ENCODE peak calls at places on chromosome 1, in nine cellular contexts. One of them, this sample, is unnamed.

GRCh38 chr1:11354893-11355593 is 82.0 kb downstream of the UBIAD1 start:
- DNase-seq in ovary: no peak
- DNase-seq in sigmoid colon: no peak
- DNase-seq in transverse colon: no peak
- DNase-seq in A549: no peak
- DNase-seq in tibial nerve: no peak
- DNase-seq in suprapubic skin: no peak
- DNase-seq in HepG2: no peak
- DNase-seq in stomach: no peak
- DNase-seq in this sample: no peak

GRCh38 chr1:109759513-109760334 is 4.0 kb downstream of the EPS8L3 start:
- DNase-seq in ovary: peak
- DNase-seq in sigmoid colon: peak
- DNase-seq in transverse colon: peak
- DNase-seq in A549: no peak
- DNase-seq in tibial nerve: no peak
- DNase-seq in suprapubic skin: peak
- DNase-seq in HepG2: no peak
- DNase-seq in stomach: peak
- DNase-seq in this sample: no peak

GRCh38 chr1:2786329-2787162 is 14.9 kb downstream of the TTC34 start:
- DNase-seq in ovary: no peak
- DNase-seq in sigmoid colon: peak
- DNase-seq in transverse colon: peak
- DNase-seq in A549: peak
- DNase-seq in tibial nerve: peak
- DNase-seq in suprapubic skin: peak
- DNase-seq in HepG2: no peak
- DNase-seq in stomach: peak
- DNase-seq in this sample: no peak

GRCh38 chr1:114286179-114286578 is 132.5 kb upstream of the SYT6 start:
- DNase-seq in ovary: no peak
- DNase-seq in sigmoid colon: no peak
- DNase-seq in transverse colon: no peak
- DNase-seq in A549: no peak
- DNase-seq in tibial nerve: no peak
- DNase-seq in suprapubic skin: no peak
- DNase-seq in HepG2: no peak
- DNase-seq in stomach: no peak
- DNase-seq in this sample: peak

GRCh38 chr1:8903908-8904650 is 25.6 kb upstream of the ENO1 start:
- DNase-seq in ovary: no peak
- DNase-seq in sigmoid colon: peak
- DNase-seq in transverse colon: peak
- DNase-seq in A549: peak
- DNase-seq in tibial nerve: peak
- DNase-seq in suprapubic skin: peak
- DNase-seq in HepG2: peak
- DNase-seq in stomach: peak
- DNase-seq in this sample: no peak

GRCh38 chr1:10170362-10170665 is 40.1 kb upstream of the KIF1B start:
- DNase-seq in ovary: no peak
- DNase-seq in sigmoid colon: no peak
- DNase-seq in transverse colon: no peak
- DNase-seq in A549: no peak
- DNase-seq in tibial nerve: no peak
- DNase-seq in suprapubic skin: no peak
- DNase-seq in HepG2: no peak
- DNase-seq in stomach: no peak
- DNase-seq in this sample: no peak

GRCh38 chr1:204225841-204226745 is 12.3 kb upstream of the GOLT1A start:
- DNase-seq in ovary: no peak
- DNase-seq in sigmoid colon: no peak
- DNase-seq in transverse colon: peak
- DNase-seq in A549: no peak
- DNase-seq in tibial nerve: no peak
- DNase-seq in suprapubic skin: peak
- DNase-seq in HepG2: peak
- DNase-seq in stomach: peak
- DNase-seq in this sample: no peak

GRCh38 chr1:165539306-165539705 is 4.5 kb upstream of the LRRC52 start:
- DNase-seq in ovary: no peak
- DNase-seq in sigmoid colon: no peak
- DNase-seq in transverse colon: no peak
- DNase-seq in A549: peak
- DNase-seq in tibial nerve: no peak
- DNase-seq in suprapubic skin: no peak
- DNase-seq in HepG2: peak
- DNase-seq in stomach: no peak
- DNase-seq in this sample: peak

GRCh38 chr1:19529570-19530145 is 44.3 kb upstream of the CAPZB start:
- DNase-seq in ovary: no peak
- DNase-seq in sigmoid colon: no peak
- DNase-seq in transverse colon: no peak
- DNase-seq in A549: no peak
- DNase-seq in tibial nerve: no peak
- DNase-seq in suprapubic skin: no peak
- DNase-seq in HepG2: no peak
- DNase-seq in stomach: no peak
- DNase-seq in this sample: no peak

GRCh38 chr1:19532519-19532918 is 47.2 kb upstream of the CAPZB start:
- DNase-seq in ovary: no peak
- DNase-seq in sigmoid colon: peak
- DNase-seq in transverse colon: no peak
- DNase-seq in A549: no peak
- DNase-seq in tibial nerve: no peak
- DNase-seq in suprapubic skin: no peak
- DNase-seq in HepG2: no peak
- DNase-seq in stomach: no peak
- DNase-seq in this sample: no peak

GRCh38 chr1:19536519-19536918 is 51.2 kb upstream of the CAPZB start:
- DNase-seq in ovary: no peak
- DNase-seq in sigmoid colon: no peak
- DNase-seq in transverse colon: no peak
- DNase-seq in A549: no peak
- DNase-seq in tibial nerve: no peak
- DNase-seq in suprapubic skin: no peak
- DNase-seq in HepG2: no peak
- DNase-seq in stomach: no peak
- DNase-seq in this sample: no peak

GRCh38 chr1:19535214-19535613 is 49.9 kb upstream of the CAPZB start:
- DNase-seq in ovary: no peak
- DNase-seq in sigmoid colon: no peak
- DNase-seq in transverse colon: no peak
- DNase-seq in A549: no peak
- DNase-seq in tibial nerve: no peak
- DNase-seq in suprapubic skin: no peak
- DNase-seq in HepG2: no peak
- DNase-seq in stomach: no peak
- DNase-seq in this sample: no peak

DNA sequence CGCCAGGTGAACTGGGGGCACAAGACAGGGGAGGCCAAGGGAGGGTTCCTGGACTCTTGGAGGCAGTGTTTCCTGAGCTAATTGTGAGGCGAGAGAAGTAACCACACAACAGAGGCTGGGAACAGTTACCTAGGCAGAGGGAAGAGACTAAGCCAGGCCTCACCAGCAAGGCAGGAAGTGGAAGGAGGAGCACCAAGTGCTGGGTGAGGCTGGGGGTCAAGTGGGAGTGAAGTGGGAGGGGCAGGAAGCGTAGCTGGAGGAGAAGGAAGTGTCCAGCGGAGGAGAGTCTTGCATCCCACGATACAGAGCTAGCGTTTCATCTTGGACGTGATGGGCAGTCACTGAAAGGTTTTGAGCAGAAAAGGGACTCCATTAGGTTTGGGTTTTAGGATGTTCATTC is 48.3 kb upstream of the CAPZB start:
- DNase-seq in ovary: no peak
- DNase-seq in sigmoid colon: no peak
- DNase-seq in transverse colon: peak
- DNase-seq in A549: no peak
- DNase-seq in tibial nerve: no peak
- DNase-seq in suprapubic skin: no peak
- DNase-seq in HepG2: no peak
- DNase-seq in stomach: no peak
- DNase-seq in this sample: no peak
- TF ChIP-seq EP300 in ovary: no peak
- TF ChIP-seq EP300 in sigmoid colon: no peak
- TF ChIP-seq EP300 in transverse colon: no peak
- TF ChIP-seq EP300 in A549: no peak
- TF ChIP-seq EP300 in tibial nerve: no peak
- TF ChIP-seq EP300 in suprapubic skin: no peak
- TF ChIP-seq EP300 in HepG2: no peak
- TF ChIP-seq EP300 in stomach: no peak
- TF ChIP-seq EP300 in this sample: no peak

DNA sequence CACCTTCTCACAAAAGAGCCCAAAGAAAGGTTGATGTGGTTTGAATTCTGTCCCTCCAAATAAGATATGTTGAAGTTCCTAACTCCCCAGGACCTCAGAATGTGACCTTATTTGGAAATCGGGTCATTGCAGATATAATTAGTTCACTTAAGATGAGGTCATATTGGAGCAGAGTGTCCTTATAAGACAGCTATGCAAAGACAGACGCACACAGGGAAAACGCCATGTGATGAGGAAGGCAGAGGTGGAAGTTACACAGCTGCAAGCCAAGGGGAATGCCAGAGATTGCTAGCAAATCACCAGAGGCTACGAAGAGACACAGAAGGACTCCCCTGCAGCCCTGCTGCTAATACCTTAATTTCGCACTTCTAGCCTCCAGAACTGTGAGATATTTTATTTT is 5.2 kb upstream of the ABCB10 start:
- DNase-seq in ovary: no peak
- DNase-seq in sigmoid colon: peak
- DNase-seq in transverse colon: no peak
- DNase-seq in A549: no peak
- DNase-seq in tibial nerve: no peak
- DNase-seq in suprapubic skin: no peak
- DNase-seq in HepG2: no peak
- DNase-seq in stomach: no peak
- DNase-seq in this sample: no peak
- TF ChIP-seq POLR2A in ovary: no peak
- TF ChIP-seq POLR2A in sigmoid colon: peak
- TF ChIP-seq POLR2A in transverse colon: peak
- TF ChIP-seq POLR2A in A549: no peak
- TF ChIP-seq POLR2A in tibial nerve: no peak
- TF ChIP-seq POLR2A in suprapubic skin: no peak
- TF ChIP-seq POLR2A in HepG2: no peak
- TF ChIP-seq POLR2A in stomach: no peak
- TF ChIP-seq POLR2A in this sample: no peak

GRCh38 chr1:226679303-226679702 is 59.8 kb downstream of the ITPKB start:
- DNase-seq in ovary: no peak
- DNase-seq in sigmoid colon: peak
- DNase-seq in transverse colon: no peak
- DNase-seq in A549: no peak
- DNase-seq in tibial nerve: no peak
- DNase-seq in suprapubic skin: no peak
- DNase-seq in HepG2: no peak
- DNase-seq in stomach: no peak
- DNase-seq in this sample: no peak

GRCh38 chr1:226680653-226681052 is 58.4 kb downstream of the ITPKB start:
- DNase-seq in ovary: no peak
- DNase-seq in sigmoid colon: peak
- DNase-seq in transverse colon: no peak
- DNase-seq in A549: no peak
- DNase-seq in tibial nerve: no peak
- DNase-seq in suprapubic skin: no peak
- DNase-seq in HepG2: no peak
- DNase-seq in stomach: no peak
- DNase-seq in this sample: no peak

GRCh38 chr1:226679853-226680516 is 59.1 kb downstream of the ITPKB start:
- DNase-seq in ovary: peak
- DNase-seq in sigmoid colon: peak
- DNase-seq in transverse colon: peak
- DNase-seq in A549: no peak
- DNase-seq in tibial nerve: peak
- DNase-seq in suprapubic skin: peak
- DNase-seq in HepG2: no peak
- DNase-seq in stomach: peak
- DNase-seq in this sample: peak

GRCh38 chr1:226682841-226683800 is 56.0 kb downstream of the ITPKB start:
- DNase-seq in ovary: no peak
- DNase-seq in sigmoid colon: peak
- DNase-seq in transverse colon: no peak
- DNase-seq in A549: no peak
- DNase-seq in tibial nerve: no peak
- DNase-seq in suprapubic skin: no peak
- DNase-seq in HepG2: no peak
- DNase-seq in stomach: no peak
- DNase-seq in this sample: no peak

DNA sequence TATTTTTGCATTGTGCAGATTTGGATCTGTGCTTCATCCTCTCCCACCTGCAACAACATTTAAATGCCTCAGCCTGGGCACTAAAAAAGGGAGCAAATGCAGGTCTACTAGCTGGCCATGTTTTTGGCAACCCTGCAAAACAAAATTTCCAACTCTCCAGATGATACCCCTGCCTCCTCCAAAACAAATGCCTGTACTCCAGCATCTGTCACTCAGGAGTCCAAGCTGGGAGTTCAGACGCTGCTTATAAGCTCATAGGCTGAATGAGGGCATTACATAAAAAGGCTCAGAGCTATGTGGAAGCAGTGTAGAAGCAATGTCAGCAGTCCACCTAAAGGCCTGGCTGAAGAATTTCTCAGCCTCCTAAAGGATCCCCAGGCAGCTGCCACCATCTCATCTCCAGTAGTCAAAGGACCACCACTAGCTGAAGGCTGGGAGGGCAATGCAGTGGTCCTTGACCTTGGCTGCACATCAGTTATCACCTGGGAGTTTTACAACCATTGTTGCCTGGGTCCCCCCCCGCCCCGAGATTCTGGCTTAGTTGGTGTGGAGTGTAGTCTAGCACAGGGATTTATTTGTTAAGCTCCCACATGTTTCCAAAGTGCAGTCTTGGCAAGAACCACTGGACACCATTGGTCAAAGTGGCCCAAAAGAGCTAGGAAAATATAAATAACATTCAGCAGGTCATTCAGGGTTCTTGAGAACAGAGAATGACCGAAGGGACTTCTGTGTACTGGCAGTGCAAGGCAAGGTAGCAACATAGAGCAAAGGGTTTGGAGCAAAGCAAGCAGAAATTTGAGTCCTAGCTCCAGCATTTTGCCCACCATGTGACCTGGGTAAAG is 57.2 kb downstream of the ITPKB start:
- DNase-seq in ovary: no peak
- DNase-seq in sigmoid colon: peak
- DNase-seq in transverse colon: no peak
- DNase-seq in A549: no peak
- DNase-seq in tibial nerve: no peak
- DNase-seq in suprapubic skin: no peak
- DNase-seq in HepG2: no peak
- DNase-seq in stomach: no peak
- DNase-seq in this sample: no peak
- H3K27ac ChIP-seq in ovary: no peak
- H3K27ac ChIP-seq in sigmoid colon: no peak
- H3K27ac ChIP-seq in transverse colon: peak
- H3K27ac ChIP-seq in A549: no peak
- H3K27ac ChIP-seq in tibial nerve: peak
- H3K27ac ChIP-seq in suprapubic skin: no peak
- H3K27ac ChIP-seq in HepG2: no peak
- H3K27ac ChIP-seq in stomach: peak
- H3K27ac ChIP-seq in this sample: no peak

GRCh38 chr1:26320896-26321295 is 3.1 kb downstream of the CD52 start:
- DNase-seq in ovary: no peak
- DNase-seq in sigmoid colon: no peak
- DNase-seq in transverse colon: no peak
- DNase-seq in A549: no peak
- DNase-seq in tibial nerve: no peak
- DNase-seq in suprapubic skin: no peak
- DNase-seq in HepG2: no peak
- DNase-seq in stomach: no peak
- DNase-seq in this sample: no peak

GRCh38 chr1:26317143-26317542 is 615 bp upstream of the CD52 start:
- DNase-seq in ovary: no peak
- DNase-seq in sigmoid colon: no peak
- DNase-seq in transverse colon: no peak
- DNase-seq in A549: no peak
- DNase-seq in tibial nerve: no peak
- DNase-seq in suprapubic skin: no peak
- DNase-seq in HepG2: no peak
- DNase-seq in stomach: no peak
- DNase-seq in this sample: no peak

GRCh38 chr1:26317612-26318337 is at the start of gene CD52:
- DNase-seq in ovary: no peak
- DNase-seq in sigmoid colon: no peak
- DNase-seq in transverse colon: peak
- DNase-seq in A549: no peak
- DNase-seq in tibial nerve: no peak
- DNase-seq in suprapubic skin: no peak
- DNase-seq in HepG2: no peak
- DNase-seq in stomach: peak
- DNase-seq in this sample: no peak

GRCh38 chr1:26315874-26316850 is 1.6 kb upstream of the CD52 start:
- DNase-seq in ovary: no peak
- DNase-seq in sigmoid colon: no peak
- DNase-seq in transverse colon: no peak
- DNase-seq in A549: no peak
- DNase-seq in tibial nerve: no peak
- DNase-seq in suprapubic skin: no peak
- DNase-seq in HepG2: no peak
- DNase-seq in stomach: no peak
- DNase-seq in this sample: no peak

DNA sequence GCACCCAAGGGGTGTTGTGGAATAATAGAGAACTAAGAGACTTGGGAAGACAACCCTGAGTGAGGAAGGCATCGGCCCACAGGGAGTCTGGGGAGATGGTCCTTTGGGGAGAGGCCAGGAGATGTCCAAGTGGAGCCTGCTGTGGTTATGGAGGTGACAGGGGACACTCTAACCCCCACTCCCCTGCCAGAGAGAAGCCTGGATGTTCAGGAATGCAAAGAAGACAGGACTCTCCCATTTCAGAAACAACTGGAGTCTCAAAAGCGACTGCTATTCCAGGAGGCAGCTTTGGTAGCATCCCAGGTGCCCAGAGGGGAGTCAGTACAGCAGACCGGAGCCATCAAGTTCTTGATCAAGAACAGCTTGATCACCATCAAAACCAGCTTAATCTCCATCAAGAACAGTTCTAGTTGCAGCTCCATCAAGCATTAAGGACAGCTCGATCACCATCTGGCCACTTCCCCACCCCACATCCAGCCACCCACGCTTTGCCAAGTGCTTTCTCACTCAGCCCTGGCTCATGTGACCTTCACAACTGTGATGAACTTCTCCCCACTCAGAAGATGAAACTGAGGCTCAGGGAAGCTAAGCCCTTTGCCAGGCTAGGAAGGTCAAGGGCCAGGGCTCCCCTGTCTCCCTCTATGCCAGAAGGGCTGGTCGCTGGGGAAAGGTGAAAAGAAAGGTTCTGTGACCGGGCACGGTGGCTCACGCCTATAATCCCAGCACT is 743 bp downstream of the CD52 start:
- DNase-seq in ovary: no peak
- DNase-seq in sigmoid colon: peak
- DNase-seq in transverse colon: peak
- DNase-seq in A549: no peak
- DNase-seq in tibial nerve: no peak
- DNase-seq in suprapubic skin: no peak
- DNase-seq in HepG2: no peak
- DNase-seq in stomach: no peak
- DNase-seq in this sample: no peak
- TF ChIP-seq EP300 in ovary: no peak
- TF ChIP-seq EP300 in sigmoid colon: no peak
- TF ChIP-seq EP300 in transverse colon: no peak
- TF ChIP-seq EP300 in A549: no peak
- TF ChIP-seq EP300 in tibial nerve: no peak
- TF ChIP-seq EP300 in suprapubic skin: no peak
- TF ChIP-seq EP300 in HepG2: no peak
- TF ChIP-seq EP300 in stomach: no peak
- TF ChIP-seq EP300 in this sample: no peak

This sample was measured in esophagus muscularis mucosa.